ENCODE peak calls at places on chromosomes 11 and 22, in six cellular contexts. U, J, Y, R, D and P are unnamed samples. For H3K36me3, the result is how much of the 10 kb centered on the place peaks cover.

GRCh38 chr22:37021710-37022482 is 2.4 kb downstream of the MPST start:
- DNase-seq in U (no peak), D (peak), J (peak), R (peak), Y (no peak), P (no peak)

GRCh38 chr11:62553839-62554361 is 7.3 kb upstream of the AHNAK start:
- DNase-seq in D (no peak), J (peak), U (peak), R (no peak), Y (peak), P (no peak)

GRCh38 chr22:46574993-46575914 is 37.8 kb upstream of the CELSR1 start:
- DNase-seq in Y (no peak), J (peak), D (no peak), R (no peak), U (no peak), P (peak)

GRCh38 chr11:969651-970205 is 44.1 kb downstream of the AP2A2 start:
- DNase-seq in R (no peak), D (no peak), Y (no peak), U (no peak), J (no peak), P (no peak)

GRCh38 chr11:15889972-15890371 is 466.4 kb downstream of the SOX6 start:
- DNase-seq in D (no peak), Y (no peak), R (no peak), U (no peak), J (no peak), P (no peak)

GRCh38 chr11:3136542-3137455 is 28.3 kb downstream of the OSBPL5 start:
- DNase-seq in R (no peak), U (no peak), D (no peak), J (peak), Y (no peak), P (no peak)

GRCh38 chr11:129694966-129695365 is 120.7 kb upstream of the TMEM45B start:
- DNase-seq in R (no peak), J (no peak), Y (no peak), D (no peak), U (no peak), P (no peak)

GRCh38 chr22:40040927-40041326 is 46.2 kb downstream of the FAM83F start:
- DNase-seq in D (no peak), J (no peak), R (peak), U (no peak), Y (peak), P (no peak)

GRCh38 chr11:120091121-120091520 is 46.8 kb downstream of the TRIM29 start:
- DNase-seq in Y (no peak), D (no peak), R (no peak), J (no peak), U (no peak), P (no peak)

GRCh38 chr11:11717064-11717725 is 95.4 kb upstream of the GALNT18 start:
- DNase-seq in D (no peak), J (no peak), U (no peak), Y (no peak), R (no peak), P (no peak)

GRCh38 chr11:45850446-45850845 is 3.2 kb downstream of the CRY2 start:
- DNase-seq in J (no peak), Y (no peak), U (no peak), R (no peak), D (no peak), P (no peak)

GRCh38 chr22:39486951-39487825 is 14.9 kb upstream of the MIEF1 start:
- DNase-seq in D (no peak), Y (no peak), J (no peak), R (peak), U (no peak), P (no peak)

GRCh38 chr11:16603890-16604783 is 134.3 kb upstream of the C11orf58 start:
- DNase-seq in D (no peak), U (no peak), R (peak), J (peak), Y (no peak), P (peak)

GRCh38 chr11:2392241-2392959 is 8.2 kb upstream of the TSSC4 start:
- DNase-seq in R (no peak), D (no peak), U (no peak), J (no peak), Y (no peak), P (no peak)

GRCh38 chr11:14636119-14636518 is 7.5 kb upstream of the PDE3B start:
- DNase-seq in D (no peak), Y (no peak), J (no peak), U (no peak), R (no peak), P (no peak)

GRCh38 chr11:68142028-68142412 is 20.8 kb upstream of the CHKA start:
- DNase-seq in D (no peak), J (peak), U (no peak), Y (no peak), R (no peak), P (peak)

GRCh38 chr11:46693597-46694012 is 6.8 kb downstream of the ARHGAP1 start:
- DNase-seq in D (no peak), Y (no peak), U (no peak), R (no peak), J (no peak), P (no peak)

GRCh38 chr11:122697636-122698167 is 42.2 kb downstream of the UBASH3B start:
- DNase-seq in Y (peak), D (peak), R (no peak), U (no peak), J (no peak), P (no peak)

GRCh38 chr11:116492600-116492999 is 280.2 kb downstream of the BUD13 start:
- DNase-seq in J (no peak), Y (no peak), U (no peak), R (no peak), D (no peak), P (no peak)

GRCh38 chr11:60711316-60711715 is 11.9 kb downstream of the MS4A8 start:
- DNase-seq in R (no peak), J (no peak), Y (no peak), D (no peak), U (no peak), P (no peak)

GRCh38 chr22:24418786-24419479 is 8.5 kb upstream of the ADORA2A start:
- DNase-seq in Y (no peak), U (no peak), J (peak), D (no peak), R (no peak), P (no peak)

GRCh38 chr22:21766933-21767462 is 31.4 kb upstream of the YPEL1 start:
- DNase-seq in J (no peak), U (no peak), Y (no peak), R (no peak), D (peak), P (peak)

GRCh38 chr22:30889996-30890480 is 78.5 kb downstream of the MORC2 start:
- DNase-seq in R (no peak), J (no peak), D (no peak), U (no peak), Y (no peak), P (peak)

GRCh38 chr22:48974443-48975251 is 853.0 kb downstream of the BRD1 start:
- DNase-seq in U (no peak), J (no peak), D (no peak), R (no peak), Y (no peak), P (peak)

GRCh38 chr22:46547179-46547882 is 9.9 kb upstream of the CELSR1 start:
- DNase-seq in J (peak), Y (peak), R (no peak), D (no peak), U (no peak), P (no peak)

GRCh38 chr22:24542641-24543040 is 12.3 kb downstream of the GUCD1 start:
- DNase-seq in Y (no peak), R (no peak), U (no peak), J (no peak), D (no peak), P (no peak)

GRCh38 chr22:17891427-17892167 is 117.3 kb upstream of the BID start:
- DNase-seq in U (no peak), D (no peak), Y (no peak), R (peak), J (peak), P (peak)

GRCh38 chr11:69328231-69328630 is 34.3 kb downstream of the MYEOV start:
- DNase-seq in U (no peak), Y (no peak), R (no peak), J (peak), D (peak), P (peak)

GRCh38 chr11:18064450-18065048 is 18.5 kb upstream of the TPH1 start:
- DNase-seq in U (no peak), D (no peak), Y (no peak), R (no peak), J (no peak), P (no peak)

GRCh38 chr22:21816787-21817496 is 50.5 kb downstream of the MAPK1 start:
- DNase-seq in R (peak), U (peak), J (no peak), Y (peak), D (peak), P (no peak)

GRCh38 chr22:41998361-41999261 is at the start of gene WBP2NL:
- DNase-seq in R (peak), Y (peak), D (peak), J (peak), U (peak), P (peak)

GRCh38 chr11:67260406-67260805 is 5.9 kb upstream of the GRK2 start:
- DNase-seq in D (no peak), U (no peak), Y (no peak), R (no peak), J (no peak), P (no peak)

DNA sequence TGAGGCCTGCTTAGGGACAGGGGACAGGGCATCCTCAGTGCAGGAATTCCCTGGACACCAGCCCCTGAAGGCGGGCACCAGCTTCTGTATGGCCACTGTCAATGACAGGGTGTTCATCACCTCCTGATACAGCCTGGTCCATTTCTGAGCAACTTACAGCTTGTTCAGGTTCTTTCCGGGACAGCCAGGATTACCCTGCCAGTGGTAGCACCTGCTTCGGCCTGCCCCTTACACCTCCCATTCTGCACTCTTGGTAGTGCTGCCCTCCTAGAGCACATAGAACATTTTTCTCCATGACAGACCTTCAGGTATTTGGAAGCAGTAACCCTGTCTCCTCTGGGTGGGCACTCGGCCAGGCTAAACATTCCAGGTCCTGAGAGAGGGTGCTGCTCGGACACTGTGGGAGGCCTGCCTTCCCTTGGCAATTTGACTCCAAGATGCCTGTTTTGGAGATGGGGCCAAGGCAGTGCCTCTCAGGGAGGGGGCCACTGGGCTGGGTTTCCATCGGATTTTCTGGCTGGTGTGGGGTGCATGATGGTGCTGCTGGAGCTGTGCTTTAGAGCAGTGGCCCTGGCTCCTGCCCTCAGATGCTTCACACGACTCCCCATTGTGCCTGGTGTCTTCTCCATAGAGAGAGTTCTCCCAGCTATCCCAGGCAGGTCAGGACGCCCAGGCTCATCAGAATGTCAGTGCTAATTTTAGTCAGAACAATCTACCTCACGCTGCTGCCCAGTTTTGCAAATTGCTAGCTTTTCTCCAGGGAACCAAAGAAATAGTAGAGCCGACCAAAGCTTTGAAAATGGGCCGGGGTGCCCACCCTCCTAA is 1.2 kb downstream of the GAL3ST3 start:
- DNase-seq in D (no peak), J (no peak), U (no peak), R (no peak), Y (no peak), P (no peak)
- H3K4me3 ChIP-seq in D (no peak), J (peak), U (no peak), R (no peak), Y (no peak), P (no peak)

DNA sequence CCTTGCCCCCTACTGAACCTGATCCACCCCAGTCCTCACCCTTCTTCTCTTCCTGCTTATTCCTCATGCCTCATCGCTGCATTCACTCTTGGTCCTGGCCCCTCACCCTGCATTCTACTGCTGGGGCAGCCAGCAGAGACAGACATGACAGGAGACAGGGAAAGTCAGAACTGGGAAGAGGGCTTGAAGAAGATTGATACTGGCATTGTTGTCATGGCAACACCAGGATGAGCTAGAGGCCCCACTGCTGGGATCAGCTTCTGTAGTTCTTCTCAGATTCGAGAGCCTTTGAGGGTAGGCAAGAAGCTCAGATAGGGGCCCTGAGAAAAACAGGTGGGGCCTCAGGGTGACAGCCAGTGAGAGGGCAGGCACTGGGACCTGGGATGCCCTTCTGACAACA is 264.3 kb downstream of the MIAT start:
- DNase-seq in J (no peak), R (no peak), U (no peak), Y (no peak), D (no peak), P (no peak)
- TF ChIP-seq CTCF in J (no peak), R (no peak), U (no peak), Y (no peak), D (no peak), P (no peak)

GRCh38 chr22:19773470-19774040 is 13.0 kb downstream of the TBX1 start:
- DNase-seq in U (no peak), Y (no peak), J (no peak), D (no peak), R (no peak), P (no peak)
- H3K36me3 ChIP-seq in U (under half), Y (under half), J (under half), D (under half), R (under half), P (under half)

GRCh38 chr11:78564037-78564888 is 10.4 kb downstream of the NARS2 start:
- DNase-seq in R (peak), J (peak), Y (no peak), U (peak), D (peak), P (no peak)

GRCh38 chr11:78557236-78557635 is 17.4 kb downstream of the NARS2 start:
- DNase-seq in Y (no peak), J (no peak), D (no peak), U (no peak), R (no peak), P (no peak)

GRCh38 chr11:78562398-78562797 is 12.3 kb downstream of the NARS2 start:
- DNase-seq in Y (no peak), R (no peak), J (no peak), D (no peak), U (peak), P (no peak)

GRCh38 chr11:78560066-78560597 is 14.5 kb downstream of the NARS2 start:
- DNase-seq in Y (no peak), U (no peak), J (no peak), R (no peak), D (no peak), P (no peak)

DNA sequence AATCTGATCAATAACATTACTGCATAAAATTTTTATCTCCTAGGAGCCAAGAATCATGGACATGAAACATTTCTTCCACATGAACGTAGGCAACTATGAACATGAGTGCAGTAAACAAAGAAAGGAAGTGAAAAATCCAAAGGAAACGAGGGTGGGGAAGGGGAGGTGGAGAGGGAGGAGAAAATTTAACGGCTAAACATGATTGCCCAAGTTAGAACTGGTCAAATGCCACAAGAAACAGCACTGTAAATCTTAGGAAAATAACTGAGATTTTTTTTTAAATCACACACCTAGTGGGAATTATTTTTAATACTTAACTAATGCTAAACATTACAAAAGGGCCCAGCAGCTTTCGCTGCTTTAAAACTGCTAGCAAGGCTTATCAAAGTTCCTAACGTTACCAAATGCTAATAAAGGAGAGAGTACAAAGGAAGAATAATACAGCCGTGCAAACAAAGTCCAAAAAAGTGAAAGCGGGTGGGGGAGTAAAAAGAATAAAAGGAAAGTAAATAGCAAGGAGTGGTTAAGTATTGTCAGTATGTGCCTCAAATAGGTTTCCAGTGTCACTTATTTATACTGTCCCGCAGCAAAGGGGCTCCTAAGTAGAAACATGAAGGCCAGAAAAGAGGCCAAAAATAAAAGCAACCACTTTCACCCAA is 13.7 kb downstream of the NARS2 start:
- DNase-seq in Y (no peak), U (no peak), R (no peak), J (no peak), D (no peak), P (no peak)
- H3K4me3 ChIP-seq in Y (no peak), U (no peak), R (no peak), J (no peak), D (no peak), P (no peak)

DNA sequence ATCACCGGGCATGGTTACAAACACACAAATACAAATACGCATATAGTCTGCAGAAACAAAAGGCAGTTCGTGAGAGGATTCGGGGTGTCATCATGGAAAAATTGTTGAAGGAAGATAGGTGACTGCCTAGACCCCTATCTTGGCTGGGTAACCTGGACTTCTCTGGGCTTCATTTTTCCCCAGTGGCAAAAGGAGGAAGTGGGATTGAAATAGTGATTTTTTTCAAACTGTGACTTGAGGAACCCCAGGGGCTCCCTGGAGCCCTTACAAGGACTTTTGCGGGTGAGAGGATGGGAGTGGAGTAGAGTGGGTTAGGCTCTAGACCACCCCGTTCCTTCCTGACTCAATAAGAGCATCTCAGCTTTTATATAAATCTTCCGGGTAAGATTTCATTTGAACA is 1.0 kb upstream of the ELF5 start:
- DNase-seq in D (no peak), Y (no peak), U (no peak), J (no peak), R (no peak), P (no peak)
- TF ChIP-seq CTCF in D (no peak), Y (no peak), U (no peak), J (no peak), R (no peak), P (no peak)

DNA sequence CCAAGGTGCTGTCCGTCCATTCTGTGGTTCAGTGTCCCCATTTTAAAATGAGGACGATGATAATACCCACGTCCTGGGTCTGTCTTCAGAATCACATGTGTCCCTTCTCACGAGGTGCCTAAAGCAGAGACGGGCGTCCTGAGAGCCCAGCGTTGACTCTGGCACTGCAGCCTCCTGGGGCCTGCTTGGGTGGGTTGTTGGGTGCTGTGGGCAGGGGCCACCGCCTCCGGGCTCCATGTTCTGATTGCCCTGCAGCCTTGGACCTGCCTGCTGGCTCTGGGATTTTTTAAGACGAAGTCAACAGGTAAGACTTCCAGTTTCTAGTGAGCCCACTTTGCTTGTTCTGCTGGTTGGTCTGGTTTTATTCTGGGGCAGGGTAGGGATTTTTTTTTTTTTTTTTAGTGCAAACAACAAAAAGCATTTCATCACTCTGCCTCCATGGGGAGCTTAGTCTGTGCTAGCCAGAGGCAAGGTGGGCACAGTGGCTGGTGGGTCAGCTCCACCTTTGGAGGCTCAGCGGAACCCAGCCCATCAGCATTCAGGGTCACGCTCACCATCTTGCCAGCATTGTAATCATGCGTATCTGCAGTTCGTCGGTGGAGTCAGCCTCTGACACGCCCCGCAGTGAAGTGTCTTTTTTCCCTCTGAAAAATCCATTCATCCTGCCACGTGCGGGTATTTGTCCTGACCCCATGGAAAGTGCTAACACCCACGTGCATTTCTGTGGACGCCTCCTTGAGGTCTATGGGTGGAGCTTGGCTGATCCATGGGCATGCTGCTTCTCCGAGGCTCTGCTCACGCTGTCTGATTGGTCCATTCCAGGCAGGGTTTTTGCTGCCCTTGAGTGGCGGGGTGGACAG is 28.3 kb downstream of the NADSYN1 start:
- DNase-seq in J (no peak), D (no peak), Y (no peak), R (no peak), U (no peak), P (no peak)
- H3K36me3 ChIP-seq in J (half or more), D (under half), Y (under half), R (half or more), U (half or more), P (under half)